ENCODE peak calls at places on chromosomes 6 and 20, in seven cellular contexts. C is K562, N is H1, Z is SK-N-SH, G is HCT116, O is HepG2, K is GM12878. L is an unnamed sample.

GRCh38 chr6:147821266-147821665 is 312.8 kb downstream of the SAMD5 start:
- DNase-seq in C (no peak), K (no peak), O (no peak), N (no peak), G (no peak), Z (no peak), L (no peak)

GRCh38 chr6:99348823-99349619 is 453 bp downstream of the FAXC start:
- DNase-seq in C (peak; percentile 19), O (no peak), Z (peak; percentile 81), K (no peak), N (peak; percentile 73), G (no peak), L (no peak)

GRCh38 chr6:148367418-148368024 is 24.9 kb downstream of the SASH1 start:
- DNase-seq in N (no peak), O (no peak), K (no peak), C (no peak), Z (no peak), G (no peak), L (no peak)

GRCh38 chr6:143535189-143535614 is 23.7 kb upstream of the FUCA2 start:
- DNase-seq in K (no peak), G (no peak), O (peak; percentile 67), C (no peak), Z (no peak), N (no peak), L (no peak)

GRCh38 chr6:17093692-17094091 is 8.2 kb upstream of the STMND1 start:
- DNase-seq in Z (peak; percentile 16), K (no peak), C (no peak), G (no peak), N (no peak), O (no peak), L (peak; percentile 64)

GRCh38 chr20:40587038-40587437 is 102.0 kb downstream of the MAFB start:
- DNase-seq in N (no peak), Z (no peak), C (no peak), O (no peak), G (no peak), K (no peak), L (peak; percentile 30)

GRCh38 chr20:63202811-63203526 is 13.0 kb downstream of the YTHDF1 start:
- DNase-seq in O (no peak), G (no peak), C (no peak), K (no peak), Z (no peak), N (no peak), L (no peak)

GRCh38 chr6:44034391-44034861 is 92.8 kb downstream of the MRPL14 start:
- DNase-seq in N (no peak), Z (no peak), G (no peak), K (no peak), C (no peak), O (no peak), L (no peak)

GRCh38 chr6:25637946-25638345 is 14.1 kb upstream of the SCGN start:
- DNase-seq in C (no peak), O (peak; percentile 38), G (no peak), N (peak; percentile 55), Z (no peak), K (no peak), L (peak; percentile 62)

GRCh38 chr20:50118203-50118602 is 5.3 kb upstream of the UBE2V1 start:
- DNase-seq in Z (no peak), C (no peak), O (no peak), G (no peak), N (no peak), K (no peak), L (no peak)

GRCh38 chr20:50123418-50123817 is 10.5 kb upstream of the UBE2V1 start:
- DNase-seq in Z (no peak), G (no peak), C (no peak), N (no peak), K (no peak), O (no peak), L (no peak)

GRCh38 chr20:50121858-50122271 is 8.9 kb upstream of the UBE2V1 start:
- DNase-seq in O (no peak), K (no peak), C (peak; percentile 75), N (no peak), Z (peak; percentile 66), G (no peak), L (peak; percentile 65)

GRCh38 chr20:50122763-50123162 is 9.8 kb upstream of the UBE2V1 start:
- DNase-seq in C (no peak), O (no peak), G (no peak), N (no peak), K (no peak), Z (no peak), L (no peak)

GRCh38 chr20:50120935-50121693 is 8.2 kb upstream of the UBE2V1 start:
- DNase-seq in G (peak; percentile 56), Z (peak; percentile 83), N (peak; percentile 66), C (no peak), K (no peak), O (peak; percentile 84), L (peak; percentile 63)
- TF ChIP-seq JUND in G (no peak), Z (no peak), N (no peak), C (peak; percentile 3), K (no peak), O (no peak), L (no peak)

GRCh38 chr6:152123076-152123475 is 315.6 kb downstream of the ESR1 start:
- DNase-seq in O (no peak), K (no peak), N (no peak), G (no peak), Z (no peak), C (no peak), L (no peak)
- TF ChIP-seq JUND in O (no peak), K (no peak), N (no peak), G (no peak), Z (no peak), C (no peak), L (no peak)

GRCh38 chr20:10242166-10242565 is 23.5 kb downstream of the SNAP25 start:
- DNase-seq in O (no peak), G (no peak), N (no peak), Z (no peak), K (no peak), C (no peak), L (no peak)

GRCh38 chr20:10236540-10237533 is 18.2 kb downstream of the SNAP25 start:
- DNase-seq in G (no peak), C (no peak), K (no peak), O (no peak), N (no peak), Z (no peak), L (no peak)

GRCh38 chr20:10240655-10241054 is 22.0 kb downstream of the SNAP25 start:
- DNase-seq in O (no peak), N (no peak), C (no peak), K (no peak), G (no peak), Z (no peak), L (no peak)

GRCh38 chr20:10239954-10240353 is 21.3 kb downstream of the SNAP25 start:
- DNase-seq in K (no peak), O (peak; percentile 58), N (no peak), C (no peak), G (no peak), Z (no peak), L (no peak)
- TF ChIP-seq JUND in K (no peak), O (no peak), N (no peak), C (no peak), G (no peak), Z (no peak), L (no peak)

GRCh38 chr20:36407196-36407733 is 101.1 kb downstream of the DLGAP4 start:
- DNase-seq in K (no peak), Z (no peak), C (no peak), N (no peak), G (no peak), O (no peak), L (no peak)
- TF ChIP-seq JUND in K (no peak), Z (no peak), C (no peak), N (no peak), G (no peak), O (no peak), L (no peak)

L was measured in T47D.